ENCODE peak calls at places on chromosome 6, in seven cellular contexts. I is psoas muscle; J is body of pancreas; F is ovary; N is lower lobe of right lung; Y is CD4-positive, alpha-beta memory T cell; V is IMR-90. H is an unnamed sample. For H3K27me3, the result is how much of the 10 kb centered on the place peaks cover.

GRCh38 chr6:43256670-43257664 is 13.7 kb downstream of the TTBK1 start:
- DNase-seq in I (peak), J (no peak), F (no peak), N (no peak), Y (no peak), V (no peak), H (no peak)

GRCh38 chr6:33314943-33315752 is 1.3 kb upstream of the TAPBP start:
- DNase-seq in I (peak), J (no peak), F (peak), N (peak), Y (no peak), V (no peak), H (peak)

GRCh38 chr6:39777218-39777617 is 15.0 kb upstream of the DAAM2 start:
- DNase-seq in I (no peak), J (no peak), F (no peak), N (no peak), Y (no peak), V (no peak), H (no peak)

GRCh38 chr6:26484161-26484560 is 15.9 kb upstream of the BTN1A1 start:
- DNase-seq in I (no peak), J (no peak), F (no peak), N (no peak), Y (no peak), V (no peak), H (no peak)

GRCh38 chr6:164010446-164011071 is 596.0 kb downstream of the QKI start:
- DNase-seq in I (no peak), J (no peak), F (no peak), N (no peak), Y (no peak), V (no peak), H (no peak)

GRCh38 chr6:154440422-154441043 is 70.0 kb downstream of the CNKSR3 start:
- DNase-seq in I (no peak), J (no peak), F (no peak), N (no peak), Y (no peak), V (no peak), H (no peak)

GRCh38 chr6:119340766-119341487 is 8.6 kb downstream of the MAN1A1 start:
- DNase-seq in I (no peak), J (peak), F (no peak), N (no peak), Y (no peak), V (no peak), H (no peak)

GRCh38 chr6:29632789-29633531 is at the start of gene GABBR1:
- DNase-seq in I (peak), J (peak), F (peak), N (peak), Y (peak), V (peak), H (peak)

GRCh38 chr6:15761045-15761502 is 98.2 kb upstream of the DTNBP1 start:
- DNase-seq in I (no peak), J (no peak), F (no peak), N (no peak), Y (no peak), V (no peak), H (no peak)
- H3K27me3 ChIP-seq in I (under half), J (under half), F (under half), N (under half), Y (under half), V (under half), H (under half)

GRCh38 chr6:12013368-12013617 is 1.2 kb downstream of the HIVEP1 start:
- DNase-seq in I (no peak), J (no peak), F (no peak), N (no peak), Y (no peak), V (no peak), H (no peak)

GRCh38 chr6:12017263-12017662 is 5.2 kb downstream of the HIVEP1 start:
- DNase-seq in I (no peak), J (no peak), F (no peak), N (no peak), Y (no peak), V (no peak), H (no peak)

GRCh38 chr6:12012566-12013367 is 655 bp downstream of the HIVEP1 start:
- DNase-seq in I (peak), J (peak), F (peak), N (peak), Y (peak), V (peak), H (peak)

GRCh38 chr6:12014027-12014872 is 2.1 kb downstream of the HIVEP1 start:
- DNase-seq in I (no peak), J (no peak), F (no peak), N (no peak), Y (no peak), V (peak), H (peak)

DNA sequence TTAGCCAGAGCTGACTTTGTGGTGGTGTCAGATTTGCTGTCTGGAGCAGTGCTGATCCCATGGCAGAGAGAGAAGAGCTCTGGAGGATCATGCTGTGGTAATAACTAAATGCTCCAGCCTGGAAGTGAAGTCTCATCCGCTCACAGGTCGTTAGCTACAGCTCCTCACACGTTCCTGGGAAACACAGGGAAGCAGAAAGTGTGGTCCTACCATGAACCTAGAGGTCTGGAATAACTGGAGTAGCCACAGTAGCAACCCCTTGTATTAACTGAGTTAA is 2.7 kb downstream of the HIVEP1 start:
- DNase-seq in I (no peak), J (no peak), F (no peak), N (no peak), Y (no peak), V (no peak), H (no peak)
- H3K27me3 ChIP-seq in I (under half), J (under half), F (under half), N (under half), Y (under half), V (under half), H (under half)

GRCh38 chr6:15663057-15663638 is 320 bp upstream of the DTNBP1 start:
- DNase-seq in I (no peak), J (no peak), F (no peak), N (no peak), Y (no peak), V (peak), H (no peak)

GRCh38 chr6:15674690-15675386 is 12.0 kb upstream of the DTNBP1 start:
- DNase-seq in I (no peak), J (no peak), F (no peak), N (no peak), Y (no peak), V (no peak), H (no peak)

GRCh38 chr6:15665237-15665636 is 2.4 kb upstream of the DTNBP1 start:
- DNase-seq in I (no peak), J (no peak), F (no peak), N (no peak), Y (no peak), V (no peak), H (no peak)

GRCh38 chr6:15672291-15672690 is 9.5 kb upstream of the DTNBP1 start:
- DNase-seq in I (no peak), J (no peak), F (no peak), N (no peak), Y (no peak), V (no peak), H (no peak)

DNA sequence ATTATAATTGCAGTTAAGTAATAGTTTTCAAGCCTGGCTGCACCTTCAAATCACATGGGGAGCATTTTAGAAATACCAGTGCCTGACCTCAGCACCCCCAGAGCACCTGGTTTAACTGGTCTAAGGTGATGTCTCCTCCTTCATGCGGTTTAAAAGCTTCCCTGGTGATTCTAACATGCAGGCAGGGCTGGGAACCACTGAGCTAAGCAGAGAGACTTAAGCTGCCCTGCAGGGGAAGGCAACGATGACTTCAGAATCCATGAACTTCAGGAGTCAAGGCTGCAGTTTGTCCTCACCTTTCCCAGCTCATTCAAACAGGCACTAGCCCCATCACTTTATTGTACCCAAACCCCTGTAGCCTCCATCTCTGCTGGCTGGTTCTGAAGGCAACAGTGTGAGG is 6.1 kb upstream of the DTNBP1 start:
- DNase-seq in I (no peak), J (no peak), F (no peak), N (no peak), Y (no peak), V (no peak), H (no peak)
- H3K27me3 ChIP-seq in I (under half), J (under half), F (under half), N (under half), Y (under half), V (under half), H (under half)

DNA sequence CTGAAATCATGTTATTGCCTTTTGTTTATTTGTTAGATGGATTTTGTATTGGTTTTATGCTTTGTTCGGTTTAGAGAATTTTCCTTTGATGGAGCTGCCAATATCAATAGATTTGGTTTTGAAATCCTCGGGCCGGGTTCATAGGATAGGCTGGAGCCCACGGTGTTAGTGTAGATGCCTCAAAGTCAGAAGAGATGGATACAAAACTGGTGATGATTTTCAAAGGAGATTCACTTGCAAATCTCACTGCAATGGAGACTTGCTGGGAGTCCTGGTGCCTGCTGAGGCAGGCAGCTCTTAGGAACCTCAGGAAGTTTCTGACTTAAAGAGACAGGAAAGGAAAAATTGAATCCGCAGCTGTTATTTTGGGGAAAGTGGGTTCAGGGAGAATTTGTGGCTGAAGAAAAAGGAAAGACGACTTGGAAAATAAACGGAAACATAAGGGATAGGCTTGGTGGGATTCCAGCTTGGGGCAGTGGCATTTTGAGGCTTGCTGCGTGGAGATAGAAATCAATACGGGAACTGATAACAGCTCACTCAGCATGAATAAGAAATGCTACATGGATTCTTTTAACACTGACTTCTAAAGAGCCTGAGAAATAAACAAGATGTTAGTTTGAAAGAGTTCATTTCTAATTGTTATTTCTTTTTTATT is 241.6 kb downstream of the PHACTR1 start:
- DNase-seq in I (no peak), J (peak), F (no peak), N (no peak), Y (no peak), V (no peak), H (no peak)
- H3K27me3 ChIP-seq in I (under half), J (under half), F (under half), N (under half), Y (under half), V (under half), H (under half)